ENCODE peak calls at places on chromosomes 5 and 9, in seven cellular contexts. One of them, this sample, is unnamed. For H3K4me1, the result is how much of the 10 kb centered on the place peaks cover.

GRCh38 chr9:137317021-137317978 is 15.2 kb upstream of the NRARP start:
- DNase-seq in prostate gland: no peak
- DNase-seq in GM23338: no peak
- DNase-seq in sigmoid colon: peak
- DNase-seq in endothelial cell of umbilical vein: no peak
- DNase-seq in HCT116: no peak
- DNase-seq in spleen: peak
- DNase-seq in this sample: no peak

GRCh38 chr5:175746851-175747250 is 89.0 kb downstream of the HRH2 start:
- DNase-seq in HCT116: peak
- DNase-seq in spleen: no peak
- DNase-seq in prostate gland: no peak
- DNase-seq in endothelial cell of umbilical vein: no peak
- DNase-seq in GM23338: peak
- DNase-seq in sigmoid colon: no peak
- DNase-seq in this sample: no peak

GRCh38 chr9:12817702-12818101 is 42.9 kb downstream of the LURAP1L start:
- DNase-seq in endothelial cell of umbilical vein: no peak
- DNase-seq in spleen: no peak
- DNase-seq in prostate gland: peak
- DNase-seq in HCT116: peak
- DNase-seq in GM23338: no peak
- DNase-seq in sigmoid colon: peak
- DNase-seq in this sample: no peak

GRCh38 chr5:181100121-181101015 is 30.6 kb downstream of the OR2V1 start:
- DNase-seq in spleen: no peak
- DNase-seq in HCT116: no peak
- DNase-seq in prostate gland: no peak
- DNase-seq in GM23338: peak
- DNase-seq in endothelial cell of umbilical vein: peak
- DNase-seq in sigmoid colon: no peak
- DNase-seq in this sample: no peak

GRCh38 chr9:292915-293314 is 78.2 kb downstream of the DOCK8 start:
- DNase-seq in spleen: no peak
- DNase-seq in HCT116: no peak
- DNase-seq in sigmoid colon: no peak
- DNase-seq in GM23338: peak
- DNase-seq in endothelial cell of umbilical vein: no peak
- DNase-seq in prostate gland: no peak
- DNase-seq in this sample: no peak

GRCh38 chr5:93621340-93621872 is 38.4 kb downstream of the NR2F1 start:
- DNase-seq in prostate gland: peak
- DNase-seq in HCT116: no peak
- DNase-seq in endothelial cell of umbilical vein: peak
- DNase-seq in sigmoid colon: peak
- DNase-seq in GM23338: peak
- DNase-seq in spleen: peak
- DNase-seq in this sample: peak

GRCh38 chr9:81789751-81790150 is 100.4 kb upstream of the TLE1 start:
- DNase-seq in HCT116: no peak
- DNase-seq in GM23338: no peak
- DNase-seq in spleen: no peak
- DNase-seq in prostate gland: no peak
- DNase-seq in endothelial cell of umbilical vein: no peak
- DNase-seq in sigmoid colon: no peak
- DNase-seq in this sample: no peak

GRCh38 chr5:169296456-169297220 is 4.3 kb downstream of the SLIT3 start:
- DNase-seq in HCT116: no peak
- DNase-seq in GM23338: no peak
- DNase-seq in endothelial cell of umbilical vein: peak
- DNase-seq in sigmoid colon: peak
- DNase-seq in spleen: no peak
- DNase-seq in prostate gland: no peak
- DNase-seq in this sample: peak

DNA sequence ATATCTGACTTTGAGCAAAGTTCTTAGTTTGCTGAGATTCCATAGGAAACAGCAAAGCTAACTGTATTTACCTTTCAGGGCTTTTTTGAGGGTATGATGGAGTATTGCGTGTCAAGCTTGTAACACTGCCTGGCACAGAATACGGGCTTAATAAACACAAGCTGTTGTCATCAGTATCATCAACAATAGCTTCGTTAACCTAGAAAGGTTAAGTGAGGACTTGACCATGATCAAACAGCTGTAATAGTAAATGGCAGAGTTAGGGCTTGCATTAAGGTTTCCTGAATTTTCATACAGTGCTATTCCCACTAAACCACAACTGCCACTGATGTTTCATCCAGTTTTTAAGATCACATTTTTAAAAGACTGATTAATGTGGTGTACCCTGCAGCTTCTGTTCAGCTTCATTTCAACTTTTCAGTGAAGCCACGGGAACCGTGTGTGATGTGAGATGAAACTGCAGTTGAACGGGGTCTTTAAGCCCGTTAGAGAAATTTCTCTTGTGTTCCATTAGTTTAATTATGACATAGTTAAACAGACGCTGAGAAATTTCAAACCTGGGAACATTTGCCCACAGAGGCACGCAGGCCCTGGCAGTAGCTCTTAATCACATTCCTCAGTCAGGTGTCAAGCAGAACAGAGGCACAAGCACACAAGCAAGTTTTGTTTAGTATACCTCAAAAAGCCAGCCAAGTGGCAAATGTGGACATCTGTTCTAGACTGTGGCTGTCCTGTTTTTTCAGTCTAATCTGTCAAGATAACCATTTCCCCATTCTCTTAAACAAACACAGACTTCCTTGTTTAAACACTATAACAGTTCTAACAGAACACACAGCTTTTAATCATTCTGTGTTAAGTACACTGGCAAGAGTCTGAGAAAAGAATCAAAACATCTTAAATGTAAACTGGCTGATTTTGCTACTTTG is 147.1 kb downstream of the ZNF608 start:
- DNase-seq in prostate gland: peak
- DNase-seq in endothelial cell of umbilical vein: peak
- DNase-seq in HCT116: no peak
- DNase-seq in spleen: no peak
- DNase-seq in GM23338: no peak
- DNase-seq in sigmoid colon: no peak
- DNase-seq in this sample: peak
- TF ChIP-seq POLR2AphosphoS5 in prostate gland: peak
- TF ChIP-seq POLR2AphosphoS5 in endothelial cell of umbilical vein: peak
- TF ChIP-seq POLR2AphosphoS5 in HCT116: no peak
- TF ChIP-seq POLR2AphosphoS5 in spleen: no peak
- TF ChIP-seq POLR2AphosphoS5 in GM23338: no peak
- TF ChIP-seq POLR2AphosphoS5 in sigmoid colon: peak
- TF ChIP-seq POLR2AphosphoS5 in this sample: peak

DNA sequence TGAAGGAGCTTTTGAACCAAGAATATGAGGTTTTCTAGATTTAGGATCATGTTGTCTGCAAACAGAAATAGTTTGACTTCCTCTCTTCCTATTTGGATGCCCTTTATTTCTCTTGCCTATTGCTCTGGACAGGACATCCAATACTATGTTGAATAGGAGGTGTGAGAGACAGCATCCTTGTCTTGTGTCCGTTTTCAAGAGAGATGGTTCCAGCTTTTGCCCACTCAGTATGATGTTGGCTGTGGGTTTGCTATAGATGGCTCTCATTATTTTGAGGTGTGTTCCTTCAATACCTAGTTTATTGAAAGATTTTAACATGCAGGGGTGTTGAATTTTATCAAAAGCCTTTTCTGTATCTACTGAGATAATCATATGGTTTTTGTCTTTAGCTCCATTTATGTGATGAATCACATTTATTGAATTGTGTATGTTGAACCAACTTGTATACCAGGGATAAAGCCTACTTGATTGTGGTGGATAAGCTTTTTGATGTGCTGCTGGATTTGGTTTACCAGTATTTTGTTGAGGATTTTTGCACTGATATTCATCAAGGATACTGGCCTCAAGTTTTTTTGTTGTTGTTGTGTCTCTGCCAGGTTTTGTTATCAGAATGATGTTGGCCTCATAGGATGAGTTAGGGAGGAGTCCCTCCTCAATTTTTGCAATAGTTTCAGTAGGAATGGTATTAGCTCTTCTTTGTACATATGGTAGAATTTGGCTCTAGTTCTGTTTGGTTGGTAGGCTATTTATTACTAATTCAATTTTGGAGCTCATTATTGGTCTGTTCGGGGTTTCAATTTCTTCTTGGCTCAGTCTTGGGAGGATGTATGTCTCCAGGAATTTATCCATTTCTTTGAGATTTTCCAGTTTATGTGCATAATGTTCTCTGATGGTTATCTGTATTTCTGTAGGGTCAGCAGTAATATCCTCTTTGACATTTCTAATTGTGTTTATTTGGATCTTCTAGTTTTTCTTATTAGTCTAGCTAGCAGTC is 41.2 kb upstream of the IFNE start:
- DNase-seq in HCT116: no peak
- DNase-seq in sigmoid colon: no peak
- DNase-seq in GM23338: no peak
- DNase-seq in spleen: no peak
- DNase-seq in prostate gland: no peak
- DNase-seq in endothelial cell of umbilical vein: no peak
- DNase-seq in this sample: no peak
- H3K4me3 ChIP-seq in HCT116: no peak
- H3K4me3 ChIP-seq in sigmoid colon: no peak
- H3K4me3 ChIP-seq in GM23338: no peak
- H3K4me3 ChIP-seq in spleen: no peak
- H3K4me3 ChIP-seq in prostate gland: no peak
- H3K4me3 ChIP-seq in endothelial cell of umbilical vein: no peak
- H3K4me3 ChIP-seq in this sample: no peak

GRCh38 chr9:131407717-131408195 is 13.9 kb downstream of the PRRC2B start:
- DNase-seq in endothelial cell of umbilical vein: peak
- DNase-seq in prostate gland: peak
- DNase-seq in GM23338: peak
- DNase-seq in spleen: no peak
- DNase-seq in sigmoid colon: peak
- DNase-seq in HCT116: no peak
- DNase-seq in this sample: no peak

GRCh38 chr9:131405858-131406566 is 12.1 kb downstream of the PRRC2B start:
- DNase-seq in HCT116: no peak
- DNase-seq in endothelial cell of umbilical vein: no peak
- DNase-seq in prostate gland: no peak
- DNase-seq in spleen: no peak
- DNase-seq in sigmoid colon: no peak
- DNase-seq in GM23338: no peak
- DNase-seq in this sample: no peak

GRCh38 chr9:131404987-131405386 is 11.1 kb downstream of the PRRC2B start:
- DNase-seq in sigmoid colon: no peak
- DNase-seq in spleen: no peak
- DNase-seq in prostate gland: no peak
- DNase-seq in endothelial cell of umbilical vein: no peak
- DNase-seq in GM23338: no peak
- DNase-seq in HCT116: no peak
- DNase-seq in this sample: no peak

GRCh38 chr9:131405429-131405828 is 11.5 kb downstream of the PRRC2B start:
- DNase-seq in spleen: no peak
- DNase-seq in GM23338: peak
- DNase-seq in sigmoid colon: no peak
- DNase-seq in prostate gland: no peak
- DNase-seq in endothelial cell of umbilical vein: no peak
- DNase-seq in HCT116: no peak
- DNase-seq in this sample: no peak

DNA sequence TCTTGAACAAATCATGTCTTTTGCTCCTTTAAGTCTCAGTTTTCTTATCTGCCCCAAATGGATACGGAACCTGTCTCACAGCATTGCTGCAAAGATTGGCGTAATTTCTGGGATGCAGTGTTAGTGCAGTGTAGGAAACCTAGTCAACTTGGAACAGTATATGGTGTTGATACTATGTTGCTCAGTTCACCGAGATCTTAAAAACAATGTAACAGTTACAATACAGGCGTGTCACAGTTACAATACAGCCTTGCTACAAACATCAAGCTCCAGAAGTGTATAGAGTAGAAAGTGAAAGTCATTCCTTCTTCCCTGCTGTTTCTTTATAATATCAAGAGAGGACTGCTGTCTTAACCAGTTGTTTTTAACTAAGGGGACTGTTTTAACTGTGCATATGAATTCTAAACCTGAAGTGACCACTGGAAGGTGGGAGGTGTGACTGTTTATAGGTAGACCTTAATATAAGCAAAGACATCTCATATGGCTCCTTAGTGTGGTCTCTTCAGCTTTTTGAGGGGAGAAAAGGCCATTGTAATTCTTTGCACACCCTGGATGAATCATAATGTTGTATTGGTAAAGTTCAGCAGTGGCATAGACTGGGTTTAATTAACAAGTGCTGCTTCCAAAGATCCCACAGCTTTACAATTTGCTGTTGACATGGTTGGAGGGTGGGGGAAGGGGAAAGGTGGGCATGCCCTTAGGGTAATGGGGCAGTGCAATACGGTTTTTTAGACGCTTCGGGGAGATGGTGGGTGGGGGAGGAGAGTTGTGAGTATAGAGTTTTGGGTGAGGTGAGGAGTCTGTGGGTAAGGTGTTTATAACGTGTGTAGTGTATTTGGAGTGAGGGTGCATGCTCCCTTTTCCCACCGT is 12.9 kb downstream of the PRRC2B start:
- DNase-seq in HCT116: no peak
- DNase-seq in sigmoid colon: no peak
- DNase-seq in spleen: no peak
- DNase-seq in endothelial cell of umbilical vein: peak
- DNase-seq in GM23338: no peak
- DNase-seq in prostate gland: no peak
- DNase-seq in this sample: no peak
- H3K4me1 ChIP-seq in HCT116: under half
- H3K4me1 ChIP-seq in sigmoid colon: half or more
- H3K4me1 ChIP-seq in spleen: half or more
- H3K4me1 ChIP-seq in endothelial cell of umbilical vein: half or more
- H3K4me1 ChIP-seq in GM23338: half or more
- H3K4me1 ChIP-seq in prostate gland: under half
- H3K4me1 ChIP-seq in this sample: half or more

GRCh38 chr5:163967273-163967672 is 461.9 kb downstream of the MAT2B start:
- DNase-seq in GM23338: no peak
- DNase-seq in sigmoid colon: no peak
- DNase-seq in spleen: no peak
- DNase-seq in HCT116: no peak
- DNase-seq in prostate gland: no peak
- DNase-seq in endothelial cell of umbilical vein: no peak
- DNase-seq in this sample: no peak

GRCh38 chr5:163968651-163969050 is 463.2 kb downstream of the MAT2B start:
- DNase-seq in prostate gland: no peak
- DNase-seq in HCT116: no peak
- DNase-seq in endothelial cell of umbilical vein: peak
- DNase-seq in spleen: no peak
- DNase-seq in sigmoid colon: no peak
- DNase-seq in GM23338: no peak
- DNase-seq in this sample: no peak

GRCh38 chr5:163963881-163964280 is 458.5 kb downstream of the MAT2B start:
- DNase-seq in GM23338: no peak
- DNase-seq in prostate gland: no peak
- DNase-seq in sigmoid colon: no peak
- DNase-seq in endothelial cell of umbilical vein: no peak
- DNase-seq in spleen: no peak
- DNase-seq in HCT116: no peak
- DNase-seq in this sample: no peak

DNA sequence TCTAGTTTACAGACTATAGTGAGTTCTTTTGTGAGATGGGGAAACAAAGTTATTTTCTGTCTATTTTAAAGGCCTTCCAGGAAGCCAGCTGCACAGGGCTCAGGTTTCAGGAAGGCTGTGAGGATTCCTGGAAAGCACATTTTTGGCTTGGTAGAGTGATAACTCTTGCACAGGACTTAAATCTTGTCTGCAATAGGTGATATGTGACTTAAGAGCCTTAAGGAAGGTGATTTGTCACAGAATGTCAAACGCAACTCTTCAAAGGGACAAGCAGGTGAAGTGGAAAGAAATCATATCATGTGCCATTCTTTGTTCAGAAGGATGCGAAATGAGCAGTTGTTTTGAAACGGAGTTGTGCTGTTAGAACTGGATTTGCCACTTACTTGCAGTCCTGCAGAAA is 459.2 kb downstream of the MAT2B start:
- DNase-seq in endothelial cell of umbilical vein: peak
- DNase-seq in spleen: no peak
- DNase-seq in HCT116: no peak
- DNase-seq in prostate gland: no peak
- DNase-seq in GM23338: peak
- DNase-seq in sigmoid colon: no peak
- DNase-seq in this sample: no peak
- TF ChIP-seq POLR2AphosphoS5 in endothelial cell of umbilical vein: no peak
- TF ChIP-seq POLR2AphosphoS5 in spleen: no peak
- TF ChIP-seq POLR2AphosphoS5 in HCT116: no peak
- TF ChIP-seq POLR2AphosphoS5 in prostate gland: no peak
- TF ChIP-seq POLR2AphosphoS5 in GM23338: no peak
- TF ChIP-seq POLR2AphosphoS5 in sigmoid colon: no peak
- TF ChIP-seq POLR2AphosphoS5 in this sample: no peak

This sample was measured in Panc1.